ENCODE peak calls at places on chromosomes 16 and 17, in six cellular contexts. T is fibroblast of pulmonary artery, N is dorsolateral prefrontal cortex, A is H1, Y is kidney epithelial cell, M is fibroblast of villous mesenchyme. J is an unnamed sample.

GRCh38 chr17:5555254-5555653 is 29.1 kb downstream of the NLRP1 start:
- DNase-seq in T (peak; percentile 82), A (no peak), Y (peak; percentile 88), M (no peak), N (no peak), J (peak; percentile 41)

GRCh38 chr16:23901178-23902131 is 65.7 kb downstream of the PRKCB start:
- DNase-seq in Y (no peak), T (no peak), M (no peak), A (no peak), N (no peak), J (no peak)

GRCh38 chr16:73778872-73779271 is 517.7 kb upstream of the PSMD7 start:
- DNase-seq in M (no peak), A (no peak), Y (no peak), T (no peak), N (no peak), J (no peak)

GRCh38 chr16:78505544-78506371 is 406.3 kb downstream of the WWOX start:
- DNase-seq in Y (no peak), M (peak; percentile 74), T (no peak), A (peak; percentile 49), N (no peak), J (peak; percentile 23)

GRCh38 chr17:76545918-76546555 is 6.2 kb downstream of the PRCD start:
- DNase-seq in A (no peak), N (no peak), T (no peak), Y (no peak), M (peak; percentile 50), J (no peak)

GRCh38 chr17:44417553-44417952 is 28.1 kb upstream of the ITGA2B start:
- DNase-seq in M (peak; percentile 40), Y (peak; percentile 72), T (peak; percentile 81), A (no peak), N (no peak), J (peak; percentile 78)

GRCh38 chr17:46952115-46952514 is 26.9 kb downstream of the RPRML start:
- DNase-seq in Y (no peak), T (no peak), M (no peak), N (no peak), A (no peak), J (no peak)

GRCh38 chr17:12985431-12986285 is 32.2 kb downstream of the ELAC2 start:
- DNase-seq in T (no peak), Y (no peak), N (no peak), M (no peak), A (no peak), J (peak; percentile 17)

GRCh38 chr16:60419859-60420258 is 1616.4 kb downstream of the CDH8 start:
- DNase-seq in M (no peak), Y (no peak), T (no peak), N (no peak), A (no peak), J (no peak)

GRCh38 chr16:7437135-7437534 is 104.5 kb downstream of the RBFOX1 start:
- DNase-seq in A (no peak), T (no peak), N (no peak), M (no peak), Y (no peak), J (no peak)

GRCh38 chr16:89921699-89922476 is 1.3 kb upstream of the TUBB3 start:
- DNase-seq in A (peak; percentile 69), T (peak; percentile 93), Y (peak; percentile 86), M (peak; percentile 95), N (peak; percentile 75), J (peak; percentile 92)

GRCh38 chr16:77211880-77212735 is 12.9 kb downstream of the SYCE1L start:
- DNase-seq in M (peak; percentile 12), A (peak; percentile 89), N (no peak), T (peak; percentile 27), Y (no peak), J (no peak)

DNA sequence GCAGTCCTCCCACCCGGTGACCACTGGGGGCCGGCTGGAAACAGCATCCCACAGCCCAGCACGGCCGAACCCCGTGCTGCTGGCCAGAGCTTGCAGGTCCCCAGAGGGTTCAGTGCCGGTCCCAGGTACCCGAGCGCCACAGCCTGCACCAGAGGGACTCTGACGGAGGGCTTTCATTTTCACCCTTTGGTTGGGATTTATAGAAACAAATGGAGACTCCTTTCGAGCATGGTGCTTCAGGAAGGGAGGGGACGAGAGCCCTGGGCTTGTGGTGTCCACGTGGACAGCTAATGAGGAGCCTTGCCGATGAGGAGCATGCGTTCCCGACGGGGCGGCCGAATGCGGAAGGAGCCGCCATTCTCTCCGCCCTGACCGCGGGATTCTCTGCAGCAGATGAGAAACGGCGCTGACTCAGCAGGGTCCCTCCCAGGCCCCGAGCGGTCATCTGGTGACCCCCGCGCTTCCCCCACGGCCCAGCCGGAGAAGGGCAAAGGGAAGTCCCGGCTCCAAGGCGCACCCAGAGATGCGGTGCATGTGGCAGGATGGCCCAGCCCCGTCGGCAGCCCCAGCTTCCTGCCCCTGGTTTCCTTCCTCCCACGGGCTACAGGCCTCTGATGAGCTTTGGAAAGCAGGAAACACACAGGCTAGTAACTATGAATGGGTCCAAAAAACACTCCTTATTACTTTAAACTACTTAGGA is 9.8 kb downstream of the SLC38A10 start:
- DNase-seq in N (no peak), Y (no peak), A (no peak), M (peak; percentile 76), T (peak; percentile 42), J (peak; percentile 12)
- H3K4me3 ChIP-seq in N (peak overlapping the region; percentile 15), Y (no peak overlapping the region), A (no peak overlapping the region), M (peak overlapping the region; percentile 4), T (peak overlapping the region; percentile 24), J (no peak overlapping the region)

DNA sequence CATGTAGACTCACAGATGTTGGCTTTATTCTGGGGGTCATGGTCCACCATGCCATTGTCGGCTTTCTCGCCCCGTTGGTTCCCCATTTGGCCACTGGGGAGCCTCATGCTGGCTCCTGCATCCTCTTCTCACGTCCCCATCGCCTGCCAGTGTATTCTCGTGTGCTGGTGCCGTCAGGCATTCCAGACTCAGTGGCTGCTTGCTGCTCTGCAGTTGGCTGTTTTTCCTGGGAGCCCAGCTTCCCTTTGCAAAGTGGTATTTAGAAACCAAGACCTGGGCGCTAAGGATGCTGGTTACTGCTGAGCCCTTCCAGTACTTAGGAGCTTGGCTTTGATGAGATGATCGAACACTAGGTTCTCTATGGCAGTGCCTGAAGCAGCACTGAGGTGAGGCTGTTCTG is 19.1 kb downstream of the CRAMP1 start:
- DNase-seq in Y (no peak), T (no peak), N (no peak), A (no peak), M (no peak), J (no peak)
- TF ChIP-seq CTCF in Y (no peak), T (no peak), N (no peak), A (no peak), M (no peak), J (no peak)

GRCh38 chr16:11187522-11187921 is 68.5 kb downstream of the SOCS1 start:
- DNase-seq in M (no peak), Y (no peak), N (no peak), A (no peak), T (no peak), J (no peak)

GRCh38 chr16:11191665-11192064 is 64.3 kb downstream of the SOCS1 start:
- DNase-seq in A (no peak), M (no peak), N (no peak), T (no peak), Y (no peak), J (no peak)

GRCh38 chr16:11193494-11193893 is 62.5 kb downstream of the SOCS1 start:
- DNase-seq in M (no peak), N (no peak), A (no peak), T (no peak), Y (no peak), J (no peak)

GRCh38 chr16:11188801-11189740 is 66.9 kb downstream of the SOCS1 start:
- DNase-seq in N (no peak), M (no peak), A (no peak), Y (no peak), T (no peak), J (no peak)

GRCh38 chr16:11190585-11191565 is 65.1 kb downstream of the SOCS1 start:
- DNase-seq in A (no peak), Y (no peak), T (peak; percentile 27), M (no peak), N (no peak), J (no peak)
- H3K4me3 ChIP-seq in A (no peak overlapping the region), Y (no peak overlapping the region), T (no peak overlapping the region), M (no peak overlapping the region), N (no peak overlapping the region), J (no peak overlapping the region)

DNA sequence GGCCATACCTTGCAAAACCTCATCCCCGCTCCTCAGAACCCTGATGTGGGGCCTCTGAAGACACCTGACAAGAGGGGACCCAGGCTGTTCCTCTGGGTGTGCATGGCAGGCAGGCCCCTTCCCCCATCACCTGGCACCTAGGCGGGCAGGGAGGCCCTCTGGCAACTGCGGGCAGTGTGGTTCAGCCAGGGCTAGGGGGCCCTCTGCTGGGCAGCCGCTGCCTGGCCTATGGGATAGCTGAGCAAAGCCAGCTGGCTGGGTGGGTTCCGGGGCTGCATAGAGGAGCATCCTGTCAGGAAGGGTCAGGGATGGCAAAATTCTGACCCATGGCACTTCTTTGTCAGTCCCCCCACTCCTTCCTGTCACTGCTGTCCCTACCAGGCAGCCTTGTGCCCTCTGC is 228.7 kb upstream of the ASIC2 start:
- DNase-seq in A (peak; percentile 87), T (no peak), M (no peak), N (peak; percentile 47), Y (no peak), J (no peak)
- TF ChIP-seq CTCF in A (peak; percentile 88), T (peak; percentile 44), M (peak; percentile 53), N (no peak), Y (peak; percentile 56), J (no peak)

GRCh38 chr17:50147841-50148225 is 2.6 kb downstream of the PPP1R9B start:
- DNase-seq in Y (no peak), N (no peak), M (no peak), A (peak; percentile 50), T (peak; percentile 45), J (peak; percentile 48)
- H3K4me3 ChIP-seq in Y (peak overlapping the region; percentile 73), N (peak overlapping the region; percentile 90), M (peak overlapping the region; percentile 85), A (peak overlapping the region; percentile 36), T (peak overlapping the region; percentile 81), J (peak overlapping the region; percentile 79)

DNA sequence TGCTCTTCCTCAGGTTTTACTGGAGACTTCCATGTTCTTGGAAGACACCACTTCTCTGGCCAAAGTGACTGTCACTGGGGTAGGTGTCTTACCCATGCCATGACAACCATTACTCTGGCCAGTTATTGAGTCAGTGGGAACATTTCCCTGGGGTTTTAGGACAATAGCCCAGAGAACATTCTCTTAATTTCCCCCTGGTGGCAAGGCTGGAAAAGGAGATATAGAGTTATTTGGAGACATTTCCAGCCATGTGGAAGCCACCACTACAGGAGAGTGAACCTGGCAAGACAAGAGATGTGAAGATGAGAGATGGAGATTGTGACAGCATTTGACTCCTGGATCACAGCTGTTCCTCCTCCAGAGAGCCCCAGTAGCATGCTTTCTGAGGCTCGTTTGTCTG is 106.2 kb downstream of the CDK5R1 start:
- DNase-seq in Y (no peak), N (no peak), T (no peak), A (no peak), M (no peak), J (no peak)
- TF ChIP-seq CTCF in Y (no peak), N (no peak), T (no peak), A (no peak), M (no peak), J (no peak)